ENCODE peak calls at places on chromosomes 5 and 9, in six cellular contexts. One of them, this sample, is unnamed.

GRCh38 chr5:59393585-59394289 is 499.8 kb downstream of the PDE4D start:
- DNase-seq in M059J: no peak
- DNase-seq in amygdala: no peak
- DNase-seq in lower leg skin: no peak
- DNase-seq in HS-27A: no peak
- DNase-seq in NAMALWA: no peak
- DNase-seq in this sample: no peak

GRCh38 chr5:61354199-61354598 is 22.1 kb downstream of the ZSWIM6 start:
- DNase-seq in amygdala: no peak
- DNase-seq in lower leg skin: no peak
- DNase-seq in NAMALWA: no peak
- DNase-seq in HS-27A: no peak
- DNase-seq in M059J: no peak
- DNase-seq in this sample: no peak

GRCh38 chr9:33677961-33678360 is 117.4 kb upstream of the PRSS3 start:
- DNase-seq in NAMALWA: no peak
- DNase-seq in HS-27A: no peak
- DNase-seq in lower leg skin: no peak
- DNase-seq in M059J: no peak
- DNase-seq in amygdala: no peak
- DNase-seq in this sample: no peak

GRCh38 chr9:105114318-105114717 is 130.1 kb upstream of the SLC44A1 start:
- DNase-seq in NAMALWA: peak; percentile 18
- DNase-seq in M059J: no peak
- DNase-seq in HS-27A: no peak
- DNase-seq in lower leg skin: no peak
- DNase-seq in amygdala: no peak
- DNase-seq in this sample: no peak

GRCh38 chr5:1544294-1545010 is 20.7 kb upstream of the LPCAT1 start:
- DNase-seq in M059J: no peak
- DNase-seq in lower leg skin: peak; percentile 68
- DNase-seq in HS-27A: no peak
- DNase-seq in amygdala: no peak
- DNase-seq in NAMALWA: no peak
- DNase-seq in this sample: no peak

GRCh38 chr9:109141375-109141774 is 21.6 kb upstream of the TMEM245 start:
- DNase-seq in HS-27A: no peak
- DNase-seq in M059J: no peak
- DNase-seq in NAMALWA: no peak
- DNase-seq in lower leg skin: no peak
- DNase-seq in amygdala: no peak
- DNase-seq in this sample: no peak

GRCh38 chr5:56669534-56670483 is 145.5 kb upstream of the MAP3K1 start:
- DNase-seq in M059J: peak; percentile 56
- DNase-seq in lower leg skin: peak; percentile 92
- DNase-seq in NAMALWA: peak; percentile 93
- DNase-seq in HS-27A: no peak
- DNase-seq in amygdala: no peak
- DNase-seq in this sample: peak; percentile 27

GRCh38 chr5:141567513-141568117 is 51.2 kb downstream of the DIAPH1 start:
- DNase-seq in M059J: no peak
- DNase-seq in NAMALWA: peak; percentile 55
- DNase-seq in amygdala: no peak
- DNase-seq in HS-27A: no peak
- DNase-seq in lower leg skin: no peak
- DNase-seq in this sample: peak; percentile 29

GRCh38 chr9:5850735-5851122 is 17.8 kb upstream of the ERMP1 start:
- DNase-seq in NAMALWA: no peak
- DNase-seq in HS-27A: no peak
- DNase-seq in M059J: no peak
- DNase-seq in amygdala: no peak
- DNase-seq in lower leg skin: no peak
- DNase-seq in this sample: no peak

GRCh38 chr5:159780246-159780645 is 136.0 kb upstream of the ADRA1B start:
- DNase-seq in M059J: no peak
- DNase-seq in HS-27A: no peak
- DNase-seq in lower leg skin: no peak
- DNase-seq in NAMALWA: no peak
- DNase-seq in amygdala: no peak
- DNase-seq in this sample: no peak

GRCh38 chr5:170278611-170279500 is 18.7 kb downstream of the LCP2 start:
- DNase-seq in HS-27A: no peak
- DNase-seq in amygdala: no peak
- DNase-seq in M059J: peak; percentile 63
- DNase-seq in NAMALWA: peak; percentile 41
- DNase-seq in lower leg skin: peak; percentile 82
- DNase-seq in this sample: no peak

GRCh38 chr5:67012241-67012640 is 184.4 kb downstream of the CD180 start:
- DNase-seq in amygdala: no peak
- DNase-seq in M059J: peak; percentile 69
- DNase-seq in lower leg skin: no peak
- DNase-seq in HS-27A: no peak
- DNase-seq in NAMALWA: no peak
- DNase-seq in this sample: no peak

GRCh38 chr5:81428866-81429265 is 34.9 kb upstream of the ACOT12 start:
- DNase-seq in M059J: peak; percentile 69
- DNase-seq in NAMALWA: no peak
- DNase-seq in amygdala: no peak
- DNase-seq in HS-27A: no peak
- DNase-seq in lower leg skin: no peak
- DNase-seq in this sample: no peak

GRCh38 chr9:134066923-134067851 is 639 bp downstream of the BRD3 start:
- DNase-seq in amygdala: no peak
- DNase-seq in M059J: peak; percentile 34
- DNase-seq in HS-27A: no peak
- DNase-seq in NAMALWA: peak; percentile 50
- DNase-seq in lower leg skin: peak; percentile 85
- DNase-seq in this sample: peak; percentile 67

GRCh38 chr5:10064546-10065215 is 185.0 kb downstream of the ATPSCKMT start:
- DNase-seq in lower leg skin: peak; percentile 73
- DNase-seq in NAMALWA: no peak
- DNase-seq in amygdala: no peak
- DNase-seq in HS-27A: no peak
- DNase-seq in M059J: no peak
- DNase-seq in this sample: no peak

GRCh38 chr5:77643654-77644404 is 5.3 kb upstream of the OTP start:
- DNase-seq in lower leg skin: no peak
- DNase-seq in HS-27A: no peak
- DNase-seq in amygdala: no peak
- DNase-seq in M059J: no peak
- DNase-seq in NAMALWA: no peak
- DNase-seq in this sample: no peak

GRCh38 chr5:133707629-133708028 is 95.3 kb upstream of the FSTL4 start:
- DNase-seq in amygdala: no peak
- DNase-seq in M059J: no peak
- DNase-seq in lower leg skin: peak; percentile 20
- DNase-seq in HS-27A: no peak
- DNase-seq in NAMALWA: no peak
- DNase-seq in this sample: no peak

GRCh38 chr5:123423278-123424149 is at the start of gene CEP120:
- DNase-seq in HS-27A: peak; percentile 88
- DNase-seq in NAMALWA: peak; percentile 99
- DNase-seq in M059J: peak; percentile 98
- DNase-seq in lower leg skin: peak; percentile 99
- DNase-seq in amygdala: peak; percentile 97
- DNase-seq in this sample: peak; percentile 100

GRCh38 chr5:83364322-83365299 is 106.9 kb upstream of the VCAN start:
- DNase-seq in lower leg skin: no peak
- DNase-seq in amygdala: no peak
- DNase-seq in HS-27A: no peak
- DNase-seq in NAMALWA: no peak
- DNase-seq in M059J: no peak
- DNase-seq in this sample: no peak

GRCh38 chr5:176620333-176620981 is 9.9 kb downstream of the SNCB start:
- DNase-seq in lower leg skin: no peak
- DNase-seq in amygdala: no peak
- DNase-seq in M059J: peak; percentile 38
- DNase-seq in NAMALWA: no peak
- DNase-seq in HS-27A: no peak
- DNase-seq in this sample: no peak

GRCh38 chr5:54709096-54709495 is 191.5 kb downstream of the SNX18 start:
- DNase-seq in lower leg skin: no peak
- DNase-seq in amygdala: no peak
- DNase-seq in HS-27A: no peak
- DNase-seq in M059J: no peak
- DNase-seq in NAMALWA: no peak
- DNase-seq in this sample: no peak

GRCh38 chr5:50962934-50963646 is 296.7 kb downstream of the PARP8 start:
- DNase-seq in HS-27A: peak; percentile 3
- DNase-seq in lower leg skin: peak; percentile 95
- DNase-seq in M059J: peak; percentile 44
- DNase-seq in amygdala: peak; percentile 72
- DNase-seq in NAMALWA: peak; percentile 83
- DNase-seq in this sample: peak; percentile 68

GRCh38 chr5:38465045-38465444 is 91.4 kb downstream of the LIFR start:
- DNase-seq in amygdala: no peak
- DNase-seq in M059J: peak; percentile 57
- DNase-seq in lower leg skin: no peak
- DNase-seq in HS-27A: no peak
- DNase-seq in NAMALWA: no peak
- DNase-seq in this sample: no peak